ENCODE peak calls at places on chromosomes 6 and 20, in four cellular contexts. J is fibroblast of lung, W is dorsolateral prefrontal cortex, U is retinal pigment epithelial cell. V is an unnamed sample.
A peak's percentile ranks its signal among the peaks of the same experiment; 100 is the strongest.

GRCh38 chr6:27096834-27097511 is 150.5 kb upstream of the PRSS16 start:
- DNase-seq in J (peak; percentile 76), W (no peak), U (no peak), V (peak; percentile 6)

GRCh38 chr6:64280569-64280968 is 645.0 kb downstream of the PHF3 start:
- DNase-seq in J (peak; percentile 79), W (peak; percentile 36), U (peak; percentile 21), V (peak; percentile 11)

GRCh38 chr6:19610260-19610659 is 226.9 kb upstream of the ID4 start:
- DNase-seq in J (no peak), W (no peak), U (no peak), V (no peak)

GRCh38 chr6:71349976-71350615 is 61.5 kb downstream of the OGFRL1 start:
- DNase-seq in J (peak; percentile 88), W (no peak), U (no peak), V (no peak)

GRCh38 chr6:6730831-6731230 is 142.3 kb downstream of the LY86 start:
- DNase-seq in J (peak; percentile 96), W (no peak), U (peak; percentile 66), V (no peak)

GRCh38 chr6:29319931-29320330 is 18.4 kb downstream of the OR14J1 start:
- DNase-seq in J (no peak), W (no peak), U (no peak), V (no peak)

GRCh38 chr20:57056651-57057050 is 209.8 kb downstream of the BMP7 start:
- DNase-seq in J (no peak), W (no peak), U (no peak), V (no peak)

GRCh38 chr20:63847374-63848002 is 13.8 kb upstream of the ABHD16B start:
- DNase-seq in J (no peak), W (no peak), U (no peak), V (no peak)

GRCh38 chr6:41199427-41200246 is 1.3 kb downstream of the TREML2 start:
- DNase-seq in J (no peak), W (no peak), U (no peak), V (no peak)

GRCh38 chr6:144932621-144933020 is 647.5 kb downstream of the UTRN start:
- DNase-seq in J (no peak), W (no peak), U (no peak), V (no peak)

GRCh38 chr6:155541976-155542375 is 86.3 kb upstream of the NOX3 start:
- DNase-seq in J (no peak), W (no peak), U (no peak), V (no peak)

GRCh38 chr6:11380969-11381744 is 148.7 kb upstream of the NEDD9 start:
- DNase-seq in J (no peak), W (no peak), U (no peak), V (no peak)

GRCh38 chr6:137094411-137095008 is 49.7 kb upstream of the IL20RA start:
- DNase-seq in J (peak; percentile 82), W (no peak), U (peak; percentile 21), V (peak; percentile 51)

GRCh38 chr6:42045538-42046460 is 4.5 kb upstream of the TAF8 start:
- DNase-seq in J (peak; percentile 96), W (peak; percentile 78), U (peak; percentile 43), V (no peak)

GRCh38 chr6:87586371-87587077 is 3.3 kb downstream of the RARS2 start:
- DNase-seq in J (no peak), W (no peak), U (no peak), V (no peak)

DNA sequence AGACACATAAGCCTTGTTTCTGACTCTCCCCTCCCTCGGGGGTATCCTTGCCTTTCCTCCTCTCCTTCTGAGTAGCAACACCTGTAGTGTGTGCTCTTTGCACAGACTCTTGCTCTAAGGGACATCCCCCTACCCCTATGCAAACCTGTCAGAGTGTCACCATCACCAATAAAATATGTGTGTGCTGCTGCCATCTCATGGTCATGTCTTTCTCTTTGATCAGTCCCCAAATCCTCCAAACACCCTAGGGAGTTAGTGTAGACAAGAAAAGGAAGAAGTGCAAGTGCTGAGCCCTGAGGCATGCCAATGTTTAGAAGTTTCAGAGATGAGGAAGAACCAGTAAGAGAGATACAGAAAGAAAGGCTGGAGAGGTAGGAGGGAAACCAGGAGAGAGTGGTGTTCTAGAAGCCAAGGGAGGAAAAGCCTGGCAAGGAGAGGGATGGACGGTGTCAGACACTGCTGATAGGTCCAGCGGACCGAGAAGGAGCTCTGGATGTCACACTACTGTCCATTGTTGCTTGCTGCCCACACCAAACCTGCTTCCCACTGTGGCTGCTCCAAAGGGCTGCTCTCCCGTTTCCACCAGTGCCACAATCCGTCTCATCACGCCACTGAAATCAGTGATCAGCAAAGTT is 16.4 kb downstream of the TRMT6 start:
- DNase-seq in J (peak; percentile 12), W (no peak), U (no peak), V (no peak)
- TF ChIP-seq CTCF in J (peak; percentile 10), W (peak; percentile 26), U (peak; percentile 32), V (peak; percentile 24)

GRCh38 chr6:94893327-94893726 is 684.0 kb upstream of the MANEA start:
- DNase-seq in J (no peak), W (no peak), U (peak; percentile 23), V (no peak)

DNA sequence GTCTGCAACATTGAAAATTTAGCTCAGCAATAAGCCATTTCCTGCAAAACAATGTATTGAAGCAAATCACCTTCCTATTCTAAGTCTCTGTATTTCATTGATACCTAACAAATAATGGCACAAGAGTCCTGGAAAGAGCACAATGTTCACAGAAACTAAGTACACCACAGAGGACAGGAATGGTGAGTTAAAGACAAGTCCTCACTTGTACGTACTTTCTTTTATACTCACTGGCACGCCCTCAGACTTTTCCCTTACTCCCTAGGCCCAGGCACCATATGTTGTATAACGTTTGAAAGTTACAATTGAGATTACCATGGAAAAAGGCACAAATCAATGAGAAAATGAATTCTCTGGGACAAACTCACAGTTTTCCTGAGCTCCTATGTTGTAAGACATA is 683.0 kb upstream of the MANEA start:
- DNase-seq in J (no peak), W (no peak), U (no peak), V (no peak)
- TF ChIP-seq CTCF in J (no peak), W (no peak), U (no peak), V (no peak)

GRCh38 chr6:24093381-24093780 is 32.6 kb upstream of the NRSN1 start:
- DNase-seq in J (no peak), W (no peak), U (no peak), V (no peak)

GRCh38 chr6:24089741-24090140 is 36.3 kb upstream of the NRSN1 start:
- DNase-seq in J (no peak), W (no peak), U (no peak), V (no peak)
- TF ChIP-seq CTCF in J (no peak), W (no peak), U (no peak), V (no peak)

GRCh38 chr20:17491041-17491440 is 40.1 kb downstream of the BFSP1 start:
- DNase-seq in J (no peak), W (no peak), U (no peak), V (no peak)
- TF ChIP-seq CTCF in J (no peak), W (no peak), U (no peak), V (no peak)

DNA sequence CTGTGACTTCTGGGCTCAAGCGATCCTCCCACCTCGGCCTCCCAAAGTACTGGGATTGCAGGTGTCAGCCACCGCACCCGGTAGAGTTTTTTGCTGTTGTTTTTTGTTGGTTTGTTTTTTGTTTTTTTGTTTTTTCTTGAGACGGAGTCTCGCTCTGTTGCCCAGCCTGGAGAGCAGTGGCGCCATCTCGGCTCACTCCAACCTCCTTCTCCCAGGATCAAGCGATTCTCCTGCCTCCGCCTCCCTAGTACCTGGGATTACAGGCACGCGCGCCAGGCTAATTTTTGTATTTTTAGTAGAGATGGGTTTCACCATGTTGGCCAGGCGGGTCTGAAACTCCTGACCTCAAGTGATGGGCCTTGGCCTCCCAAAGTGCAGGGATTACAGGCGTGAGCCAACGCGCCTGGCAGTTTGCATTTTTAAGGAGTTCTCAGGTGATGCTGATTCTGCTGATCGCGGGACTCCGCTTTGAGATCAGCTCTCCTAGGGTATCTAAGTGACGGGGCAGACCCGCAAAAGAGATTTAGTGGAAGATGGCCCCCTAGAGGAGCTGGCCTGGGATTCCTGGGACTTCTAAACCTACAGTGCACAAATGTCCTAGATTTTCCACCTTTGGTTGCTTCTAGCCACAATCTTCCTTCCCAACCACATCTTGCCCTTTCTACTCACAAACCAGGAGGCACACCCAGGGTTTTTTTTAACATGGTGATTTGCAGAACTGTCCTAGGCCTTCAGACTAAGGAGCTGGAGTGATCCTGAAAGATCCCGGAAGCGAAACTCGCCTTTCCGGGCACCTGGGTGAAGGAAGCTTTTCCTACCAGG is 45.2 kb downstream of the DPPA5 start:
- DNase-seq in J (peak; percentile 51), W (no peak), U (no peak), V (no peak)
- TF ChIP-seq CTCF in J (peak; percentile 38), W (no peak), U (peak; percentile 35), V (no peak)

GRCh38 chr6:13398421-13398994 is 70.2 kb upstream of the TBC1D7 start:
- DNase-seq in J (no peak), W (no peak), U (no peak), V (peak; percentile 6)

GRCh38 chr6:13395272-13396237 is 67.2 kb upstream of the TBC1D7 start:
- DNase-seq in J (peak; percentile 79), W (peak; percentile 63), U (peak; percentile 83), V (no peak)

GRCh38 chr6:13398081-13398406 is 69.7 kb upstream of the TBC1D7 start:
- DNase-seq in J (no peak), W (no peak), U (no peak), V (no peak)

GRCh38 chr6:13396241-13396792 is 68.0 kb upstream of the TBC1D7 start:
- DNase-seq in J (no peak), W (no peak), U (no peak), V (no peak)

GRCh38 chr6:13397359-13398080 is 69.2 kb upstream of the TBC1D7 start:
- DNase-seq in J (no peak), W (no peak), U (no peak), V (no peak)
- TF ChIP-seq CTCF in J (no peak), W (peak; percentile 33), U (peak; percentile 27), V (peak; percentile 26)

GRCh38 chr6:146381486-146381885 is 162.1 kb upstream of the RAB32 start:
- DNase-seq in J (no peak), W (no peak), U (no peak), V (no peak)
- TF ChIP-seq CTCF in J (no peak), W (no peak), U (peak; percentile 34), V (peak; percentile 19)

GRCh38 chr20:34075647-34076046 is 36.4 kb downstream of the EIF2S2 start:
- DNase-seq in J (no peak), W (no peak), U (no peak), V (no peak)
- TF ChIP-seq CTCF in J (no peak), W (no peak), U (peak; percentile 10), V (peak; percentile 47)

GRCh38 chr6:81752084-81752968 is at the start of gene TENT5A:
- DNase-seq in J (peak; percentile 89), W (peak; percentile 73), U (peak; percentile 80), V (peak; percentile 82)

GRCh38 chr6:81753709-81754678 is 1.5 kb upstream of the TENT5A start:
- DNase-seq in J (peak; percentile 61), W (peak; percentile 79), U (no peak), V (peak; percentile 67)

GRCh38 chr6:81751388-81752083 is 945 bp downstream of the TENT5A start:
- DNase-seq in J (peak; percentile 49), W (peak; percentile 33), U (no peak), V (peak; percentile 53)

GRCh38 chr6:81754906-81755305 is 2.4 kb upstream of the TENT5A start:
- DNase-seq in J (no peak), W (no peak), U (no peak), V (no peak)

GRCh38 chr6:81752969-81753708 is 658 bp upstream of the TENT5A start:
- DNase-seq in J (peak; percentile 88), W (peak; percentile 72), U (no peak), V (peak; percentile 71)
- TF ChIP-seq CTCF in J (peak; percentile 20), W (no peak), U (peak; percentile 28), V (no peak)

V was measured in neural crest cell.